ENCODE peak calls at places on chromosomes 4 and X, in ten cellular contexts. P, E, F, X, K, T, R, S, L and H are unnamed samples.

GRCh38 chr4:87219648-87220093 is 747 bp downstream of the KLHL8 start:
- DNase-seq in X (peak; percentile 58), R (peak; percentile 44), F (peak; percentile 58), S (no peak), K (peak; percentile 23), E (peak; percentile 25), T (no peak), L (peak; percentile 48), P (no peak), H (no peak)

GRCh38 chrX:86981326-86981890 is 536.2 kb upstream of the KLHL4 start:
- DNase-seq in R (no peak), X (no peak), E (no peak), P (no peak), S (no peak), L (no peak), T (no peak), K (no peak), F (no peak), H (no peak)

GRCh38 chr4:123649644-123650356 is 253.2 kb downstream of the SPRY1 start:
- DNase-seq in F (peak; percentile 13), P (no peak), E (peak; percentile 46), X (no peak), S (peak; percentile 70), T (no peak), K (peak; percentile 83), L (no peak), R (peak; percentile 49), H (peak; percentile 42)

GRCh38 chr4:54543088-54543795 is 114.5 kb upstream of the KIT start:
- DNase-seq in E (peak; percentile 80), S (peak; percentile 40), P (peak; percentile 14), L (no peak), F (no peak), X (no peak), K (no peak), R (no peak), T (no peak), H (peak; percentile 26)

GRCh38 chr4:16585053-16585452 is 313.4 kb downstream of the LDB2 start:
- DNase-seq in K (no peak), P (no peak), S (no peak), T (no peak), X (no peak), F (no peak), E (no peak), R (no peak), L (no peak), H (no peak)

GRCh38 chr4:6465985-6466384 is 6.4 kb downstream of the PPP2R2C start:
- DNase-seq in F (no peak), R (no peak), S (no peak), X (no peak), K (no peak), P (no peak), T (peak; percentile 8), L (no peak), E (no peak), H (no peak)

GRCh38 chrX:40012800-40013682 is 84.7 kb downstream of the BCOR start:
- DNase-seq in E (peak; percentile 78), K (peak; percentile 59), L (no peak), S (no peak), P (no peak), R (peak; percentile 70), X (no peak), T (no peak), F (peak; percentile 70), H (no peak)

GRCh38 chrX:9997524-9997923 is 30.4 kb downstream of the CLDN34 start:
- DNase-seq in E (no peak), P (no peak), S (no peak), L (no peak), K (no peak), T (no peak), X (no peak), F (no peak), R (no peak), H (no peak)

GRCh38 chr4:7607156-7607910 is 172.6 kb upstream of the PSAPL1 start:
- DNase-seq in K (no peak), F (no peak), L (no peak), T (no peak), E (peak; percentile 12), X (no peak), R (no peak), P (no peak), S (no peak), H (no peak)

GRCh38 chr4:3746701-3747581 is 19.2 kb upstream of the ADRA2C start:
- DNase-seq in X (no peak), F (no peak), K (no peak), L (no peak), E (no peak), P (no peak), R (no peak), S (no peak), T (no peak), H (no peak)

GRCh38 chrX:103584606-103585005 is 709 bp upstream of the TCEAL4 start:
- DNase-seq in E (peak; percentile 9), R (no peak), L (no peak), S (no peak), X (no peak), K (peak; percentile 28), P (no peak), F (peak; percentile 39), T (peak; percentile 19), H (no peak)

GRCh38 chr4:55409468-55410171 is 13.9 kb downstream of the TMEM165 start:
- DNase-seq in T (no peak), X (no peak), P (no peak), L (no peak), E (no peak), K (no peak), S (no peak), R (no peak), F (peak; percentile 43), H (no peak)

GRCh38 chr4:109032676-109033075 is 269.8 kb downstream of the COL25A1 start:
- DNase-seq in R (no peak), E (no peak), K (no peak), T (no peak), F (no peak), L (no peak), X (no peak), S (no peak), P (no peak), H (no peak)

GRCh38 chr4:123699823-123700822 is 303.5 kb downstream of the SPRY1 start:
- DNase-seq in R (no peak), S (peak; percentile 39), K (no peak), X (no peak), P (peak; percentile 61), T (no peak), E (peak; percentile 93), F (peak; percentile 68), L (no peak), H (peak; percentile 91)

GRCh38 chrX:9476810-9477575 is 12.1 kb downstream of the TBL1X start:
- DNase-seq in P (no peak), L (no peak), F (no peak), T (no peak), E (no peak), X (no peak), K (no peak), S (no peak), R (no peak), H (no peak)

GRCh38 chr4:108783666-108784463 is 21.0 kb upstream of the ETNPPL start:
- DNase-seq in K (no peak), X (no peak), S (no peak), F (peak; percentile 53), E (peak; percentile 10), L (no peak), P (no peak), T (no peak), R (no peak), H (no peak)

GRCh38 chrX:42944381-42944998 is 166.5 kb upstream of the PPP1R2C start:
- DNase-seq in X (no peak), F (no peak), K (no peak), T (no peak), P (no peak), E (no peak), S (no peak), L (no peak), R (no peak), H (no peak)

GRCh38 chr4:184860018-184860530 is 34.3 kb upstream of the ACSL1 start:
- DNase-seq in R (no peak), T (no peak), K (no peak), P (no peak), S (no peak), X (no peak), E (no peak), L (no peak), F (no peak), H (no peak)

GRCh38 chr4:82124365-82124764 is 249.4 kb downstream of the HNRNPD start:
- DNase-seq in S (no peak), F (no peak), R (no peak), K (no peak), T (no peak), E (peak; percentile 8), L (no peak), X (no peak), P (no peak), H (no peak)

GRCh38 chr4:165294907-165295306 is 32.6 kb upstream of the MSMO1 start:
- DNase-seq in T (no peak), P (no peak), E (no peak), S (no peak), X (no peak), K (no peak), F (peak; percentile 21), R (no peak), L (no peak), H (no peak)

GRCh38 chr4:1251773-1252066 is 2.8 kb upstream of the CTBP1 start:
- DNase-seq in L (no peak), K (no peak), S (no peak), T (no peak), E (no peak), X (no peak), F (no peak), P (no peak), R (no peak), H (no peak)

GRCh38 chr4:3045500-3045850 is 28.9 kb downstream of the HTT-AS start:
- DNase-seq in L (peak; percentile 73), T (no peak), K (no peak), E (peak; percentile 65), P (no peak), R (peak; percentile 56), S (no peak), X (no peak), F (no peak), H (peak; percentile 23)

GRCh38 chr4:120454788-120455187 is 388.1 kb upstream of the MAD2L1 start:
- DNase-seq in L (no peak), F (no peak), X (no peak), T (no peak), E (no peak), S (no peak), R (no peak), K (no peak), P (no peak), H (no peak)

GRCh38 chr4:142801966-142802365 is 44.1 kb downstream of the INPP4B start:
- DNase-seq in K (no peak), F (no peak), L (no peak), R (no peak), T (no peak), P (no peak), X (no peak), S (peak; percentile 74), E (peak; percentile 15), H (no peak)

GRCh38 chrX:30570505-30570904 is 7.1 kb downstream of the TASL start:
- DNase-seq in L (no peak), T (peak; percentile 15), K (no peak), P (no peak), F (peak; percentile 44), R (no peak), E (peak; percentile 29), X (no peak), S (no peak), H (no peak)